ENCODE peak calls at places on chromosomes 1 and 21, in six cellular contexts. A is CD8-positive, alpha-beta T cell; Q is heart left ventricle; R is AG10803; E is RWPE2; T is foreskin fibroblast. I is an unnamed sample.

GRCh38 chr1:36530791-36531190 is 48.1 kb upstream of the CSF3R start:
- DNase-seq in A (no peak), Q (no peak), R (no peak), E (no peak), T (no peak), I (no peak)

GRCh38 chr1:32215629-32216505 is 6.3 kb downstream of the TMEM234 start:
- DNase-seq in A (peak), Q (peak), R (peak), E (no peak), T (peak), I (peak)

GRCh38 chr1:30911061-30911954 is 2.8 kb upstream of the SDC3 start:
- DNase-seq in A (peak), Q (peak), R (peak), E (peak), T (peak), I (peak)

GRCh38 chr1:56322211-56322610 is 257.2 kb downstream of the PLPP3 start:
- DNase-seq in A (no peak), Q (no peak), R (peak), E (no peak), T (peak), I (no peak)

GRCh38 chr1:41416552-41417334 is 55.5 kb downstream of the FOXO6 start:
- DNase-seq in A (peak), Q (peak), R (peak), E (peak), T (peak), I (peak)

GRCh38 chr1:183567584-183567983 is 22.7 kb downstream of the NCF2 start:
- DNase-seq in A (no peak), Q (peak), R (peak), E (no peak), T (peak), I (peak)

GRCh38 chr21:39006653-39007417 is 176.4 kb downstream of the PSMG1 start:
- DNase-seq in A (no peak), Q (peak), R (no peak), E (no peak), T (no peak), I (peak)

GRCh38 chr1:33178836-33179439 is 2.9 kb downstream of the TRIM62 start:
- DNase-seq in A (no peak), Q (no peak), R (no peak), E (no peak), T (no peak), I (no peak)

GRCh38 chr1:58968360-58968952 is 184.6 kb upstream of the JUN start:
- DNase-seq in A (no peak), Q (peak), R (peak), E (no peak), T (peak), I (peak)

GRCh38 chr1:203512830-203513578 is 19.1 kb downstream of the OPTC start:
- DNase-seq in A (peak), Q (no peak), R (peak), E (peak), T (peak), I (peak)

GRCh38 chr1:210681158-210681557 is 352.5 kb downstream of the HHAT start:
- DNase-seq in A (no peak), Q (no peak), R (peak), E (no peak), T (peak), I (peak)

GRCh38 chr1:44811234-44811633 is 2.9 kb downstream of the BTBD19 start:
- DNase-seq in A (no peak), Q (no peak), R (no peak), E (no peak), T (no peak), I (no peak)

GRCh38 chr1:44810101-44810761 is 1.9 kb downstream of the BTBD19 start:
- DNase-seq in A (no peak), Q (no peak), R (peak), E (no peak), T (peak), I (peak)

GRCh38 chr1:44808063-44808937 is at the start of gene BTBD19:
- DNase-seq in A (no peak), Q (peak), R (peak), E (no peak), T (peak), I (no peak)

GRCh38 chr1:44807364-44808062 is 362 bp upstream of the DYNLT4 start:
- DNase-seq in A (peak), Q (peak), R (peak), E (peak), T (peak), I (peak)

GRCh38 chr1:44808938-44809917 is 905 bp downstream of the BTBD19 start:
- DNase-seq in A (peak), Q (peak), R (peak), E (no peak), T (peak), I (peak)
- TF ChIP-seq CTCF in A (no peak), Q (no peak), R (peak), E (no peak), T (no peak), I (no peak)

GRCh38 chr1:207319207-207319606 is 2.3 kb upstream of the CD55 start:
- DNase-seq in A (no peak), Q (no peak), R (no peak), E (no peak), T (no peak), I (no peak)

GRCh38 chr1:207323425-207323976 is 2.0 kb downstream of the CD55 start:
- DNase-seq in A (no peak), Q (no peak), R (no peak), E (no peak), T (no peak), I (no peak)

GRCh38 chr1:207318072-207318619 is 3.3 kb upstream of the CD55 start:
- DNase-seq in A (no peak), Q (no peak), R (no peak), E (no peak), T (no peak), I (no peak)

GRCh38 chr1:207321790-207322530 is 482 bp downstream of the CD55 start:
- DNase-seq in A (no peak), Q (no peak), R (peak), E (no peak), T (no peak), I (peak)

DNA sequence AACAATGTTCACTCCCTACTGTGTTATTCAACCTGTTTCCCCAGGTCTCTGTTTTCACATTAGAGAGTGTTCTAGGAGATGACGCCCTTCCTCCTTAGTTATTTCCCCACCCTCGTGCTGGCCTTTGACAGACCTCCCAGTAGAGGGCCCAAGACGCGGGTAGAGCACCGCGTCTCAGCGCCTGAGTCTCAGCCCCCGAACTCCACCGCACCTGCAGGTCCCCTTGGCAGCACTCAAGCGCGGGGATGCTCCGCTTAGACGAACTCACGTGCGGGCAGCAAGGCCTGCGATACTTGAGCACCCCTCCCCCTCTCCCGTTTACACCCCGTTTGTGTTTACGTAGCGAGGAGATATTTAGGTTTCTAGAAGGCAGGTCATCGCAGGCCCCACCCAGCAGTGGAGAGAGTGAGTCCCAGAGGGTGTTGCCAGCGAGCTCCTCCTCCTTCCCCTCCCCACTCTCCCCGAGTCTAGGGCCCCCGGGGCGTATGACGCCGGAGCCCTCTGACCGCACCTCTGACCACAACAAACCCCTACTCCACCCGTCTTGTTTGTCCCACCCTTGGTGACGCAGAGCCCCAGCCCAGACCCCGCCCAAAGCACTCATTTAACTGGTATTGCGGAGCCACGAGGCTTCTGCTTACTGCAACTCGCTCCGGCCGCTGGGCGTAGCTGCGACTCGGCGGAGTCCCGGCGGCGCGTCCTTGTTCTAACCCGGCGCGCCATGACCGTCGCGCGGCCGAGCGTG is at the start of gene CD55:
- DNase-seq in A (peak), Q (peak), R (peak), E (peak), T (peak), I (peak)
- TF ChIP-seq CTCF in A (peak), Q (peak), R (peak), E (peak), T (peak), I (peak)

DNA sequence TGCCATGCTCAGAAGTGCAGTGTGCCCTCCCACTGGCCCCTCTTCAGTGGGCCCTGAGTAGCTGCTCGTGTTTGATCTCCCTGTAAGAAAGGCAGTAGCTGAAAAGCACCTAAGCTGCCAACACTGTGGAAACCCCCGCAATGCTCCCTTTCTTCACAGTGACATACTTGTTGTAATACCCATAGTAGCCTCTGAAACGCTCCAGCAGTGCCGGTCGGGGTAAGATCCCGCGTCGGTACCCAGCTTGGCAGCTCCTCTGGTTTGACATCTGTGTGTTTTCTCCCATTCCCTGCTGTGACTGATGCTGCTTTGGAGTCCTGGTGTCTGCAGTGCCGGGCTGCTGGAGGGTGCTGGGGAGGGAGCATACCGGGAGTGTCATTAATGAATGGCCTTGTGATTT is 3.6 kb downstream of the CHAF1B start:
- DNase-seq in A (no peak), Q (no peak), R (peak), E (no peak), T (peak), I (no peak)
- TF ChIP-seq CTCF in A (no peak), Q (peak), R (peak), E (no peak), T (peak), I (no peak)

GRCh38 chr1:115327270-115327669 is 10.8 kb downstream of the NGF start:
- DNase-seq in A (no peak), Q (no peak), R (peak), E (no peak), T (peak), I (no peak)

GRCh38 chr1:115329965-115330364 is 8.1 kb downstream of the NGF start:
- DNase-seq in A (no peak), Q (no peak), R (peak), E (no peak), T (peak), I (no peak)

GRCh38 chr1:115331531-115332331 is 6.3 kb downstream of the NGF start:
- DNase-seq in A (no peak), Q (no peak), R (peak), E (no peak), T (peak), I (no peak)

GRCh38 chr1:115332813-115333608 is 5.0 kb downstream of the NGF start:
- DNase-seq in A (no peak), Q (no peak), R (peak), E (no peak), T (peak), I (peak)

DNA sequence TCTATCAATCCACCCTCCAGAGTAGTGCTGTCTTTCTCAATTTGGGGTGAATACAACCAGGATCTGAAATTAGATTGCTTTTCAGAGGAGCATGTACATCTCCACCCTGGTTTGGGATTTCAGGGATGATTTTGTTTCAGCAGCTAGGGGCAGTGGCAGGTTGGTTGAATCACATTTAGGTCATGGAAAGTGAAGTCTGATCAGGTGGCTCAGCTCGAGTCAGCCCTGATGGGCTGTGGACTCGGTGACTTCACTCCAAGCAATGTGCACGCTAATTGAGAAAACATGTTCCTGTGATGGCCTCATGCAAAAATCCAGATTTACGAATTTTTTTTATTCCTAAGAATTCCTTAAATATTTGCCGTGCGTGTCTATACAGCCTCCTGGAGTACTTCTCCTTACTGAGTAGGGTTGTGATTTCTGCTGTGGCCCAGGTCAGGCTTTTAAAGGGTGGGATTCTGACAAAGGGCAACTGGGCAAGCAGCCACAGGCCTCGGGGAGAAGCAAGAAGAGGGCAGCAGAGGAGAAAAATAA is 7.5 kb downstream of the NGF start:
- DNase-seq in A (no peak), Q (no peak), R (peak), E (no peak), T (peak), I (peak)
- TF ChIP-seq CTCF in A (no peak), Q (no peak), R (peak), E (no peak), T (peak), I (no peak)

I was measured in MCF 10A.